ENCODE peak calls at places on chromosome 13, in nine cellular contexts. Z, K, S, M, I, N, O, X and C are unnamed samples. For H3K9me3, the result is how much of the 10 kb centered on the place peaks cover.

GRCh38 chr13:59103004-59103768 is 1060.5 kb downstream of the DIAPH3 start:
- DNase-seq in Z (no peak), K (no peak), S (peak), M (no peak), I (no peak), N (peak), O (no peak), X (no peak), C (no peak)

GRCh38 chr13:26061947-26062346 is 10.1 kb upstream of the SHISA2 start:
- DNase-seq in Z (no peak), K (no peak), S (peak), M (no peak), I (no peak), N (peak), O (no peak), X (no peak), C (no peak)

GRCh38 chr13:53198017-53198416 is 169.4 kb downstream of the OLFM4 start:
- DNase-seq in Z (peak), K (no peak), S (no peak), M (no peak), I (no peak), N (no peak), O (no peak), X (no peak), C (no peak)

GRCh38 chr13:38429916-38430315 is 80.3 kb downstream of the UFM1 start:
- DNase-seq in Z (no peak), K (no peak), S (no peak), M (no peak), I (no peak), N (no peak), O (no peak), X (no peak), C (no peak)

GRCh38 chr13:51534075-51534817 is 50.0 kb upstream of the WDFY2 start:
- DNase-seq in Z (no peak), K (no peak), S (no peak), M (peak), I (peak), N (no peak), O (peak), X (no peak), C (no peak)

GRCh38 chr13:24511019-24511823 is 1.4 kb downstream of the PARP4 start:
- DNase-seq in Z (peak), K (no peak), S (peak), M (peak), I (no peak), N (peak), O (peak), X (peak), C (no peak)

GRCh38 chr13:100394005-100394695 is 194.4 kb downstream of the GGACT start:
- DNase-seq in Z (no peak), K (no peak), S (peak), M (peak), I (no peak), N (peak), O (no peak), X (no peak), C (no peak)

GRCh38 chr13:99976502-99977115 is 5.0 kb upstream of the ZIC2 start:
- DNase-seq in Z (no peak), K (no peak), S (no peak), M (no peak), I (no peak), N (no peak), O (no peak), X (no peak), C (no peak)

GRCh38 chr13:40585911-40586471 is 80.5 kb downstream of the FOXO1 start:
- DNase-seq in Z (no peak), K (no peak), S (no peak), M (no peak), I (no peak), N (peak), O (no peak), X (no peak), C (no peak)

GRCh38 chr13:28574617-28575142 is 79.8 kb upstream of the FLT1 start:
- DNase-seq in Z (no peak), K (no peak), S (peak), M (no peak), I (no peak), N (peak), O (no peak), X (no peak), C (no peak)

GRCh38 chr13:111488466-111489132 is 168.2 kb downstream of the TEX29 start:
- DNase-seq in Z (no peak), K (no peak), S (no peak), M (no peak), I (peak), N (no peak), O (no peak), X (no peak), C (no peak)

GRCh38 chr13:93145199-93145598 is 81.4 kb upstream of the GPC6 start:
- DNase-seq in Z (no peak), K (no peak), S (no peak), M (no peak), I (no peak), N (no peak), O (no peak), X (no peak), C (no peak)

GRCh38 chr13:114078501-114079451 is 53.6 kb downstream of the RASA3 start:
- DNase-seq in Z (no peak), K (peak), S (no peak), M (no peak), I (peak), N (peak), O (peak), X (no peak), C (no peak)

GRCh38 chr13:96898855-96899254 is 95.4 kb downstream of the OXGR1 start:
- DNase-seq in Z (peak), K (no peak), S (no peak), M (no peak), I (no peak), N (no peak), O (no peak), X (no peak), C (no peak)

GRCh38 chr13:45847554-45848224 is 3.9 kb downstream of the SIAH3 start:
- DNase-seq in Z (no peak), K (no peak), S (no peak), M (peak), I (no peak), N (no peak), O (peak), X (no peak), C (peak)

GRCh38 chr13:98214008-98214643 is 37.1 kb upstream of the RNF113B start:
- DNase-seq in Z (no peak), K (peak), S (peak), M (no peak), I (peak), N (peak), O (peak), X (no peak), C (no peak)

GRCh38 chr13:79692846-79693245 is 211.9 kb downstream of the NDFIP2 start:
- DNase-seq in Z (no peak), K (no peak), S (no peak), M (no peak), I (no peak), N (no peak), O (no peak), X (no peak), C (no peak)

GRCh38 chr13:101289764-101290163 is 126.5 kb downstream of the NALCN start:
- DNase-seq in Z (peak), K (no peak), S (peak), M (no peak), I (no peak), N (peak), O (peak), X (no peak), C (no peak)

GRCh38 chr13:49821216-49821820 is 28.8 kb upstream of the KPNA3 start:
- DNase-seq in Z (no peak), K (no peak), S (no peak), M (no peak), I (no peak), N (no peak), O (no peak), X (no peak), C (no peak)

GRCh38 chr13:39530996-39531395 is 72.0 kb downstream of the LHFPL6 start:
- DNase-seq in Z (no peak), K (no peak), S (no peak), M (no peak), I (no peak), N (peak), O (no peak), X (no peak), C (no peak)

GRCh38 chr13:46964789-46965527 is 68.1 kb upstream of the HTR2A start:
- DNase-seq in Z (no peak), K (no peak), S (no peak), M (no peak), I (no peak), N (peak), O (no peak), X (no peak), C (no peak)

GRCh38 chr13:107534548-107534947 is 680.8 kb downstream of the LIG4 start:
- DNase-seq in Z (no peak), K (no peak), S (no peak), M (no peak), I (no peak), N (no peak), O (no peak), X (no peak), C (no peak)

GRCh38 chr13:35557475-35557874 is 81.0 kb upstream of the MAB21L1 start:
- DNase-seq in Z (no peak), K (no peak), S (no peak), M (no peak), I (no peak), N (no peak), O (no peak), X (no peak), C (no peak)

GRCh38 chr13:37811441-37811840 is 58.1 kb downstream of the TRPC4 start:
- DNase-seq in Z (no peak), K (no peak), S (no peak), M (no peak), I (no peak), N (no peak), O (no peak), X (no peak), C (no peak)

GRCh38 chr13:44306401-44307192 is 67.0 kb upstream of the SERP2 start:
- DNase-seq in Z (peak), K (peak), S (peak), M (peak), I (no peak), N (peak), O (no peak), X (no peak), C (no peak)

GRCh38 chr13:109788372-109789195 is 2.2 kb upstream of the IRS2 start:
- DNase-seq in Z (no peak), K (no peak), S (no peak), M (no peak), I (no peak), N (no peak), O (no peak), X (no peak), C (no peak)

GRCh38 chr13:76641056-76641455 is 245.1 kb downstream of the KCTD12 start:
- DNase-seq in Z (no peak), K (no peak), S (no peak), M (no peak), I (no peak), N (peak), O (no peak), X (no peak), C (no peak)

GRCh38 chr13:28325022-28325421 is 169.9 kb downstream of the FLT1 start:
- DNase-seq in Z (no peak), K (no peak), S (no peak), M (no peak), I (no peak), N (no peak), O (no peak), X (no peak), C (no peak)

GRCh38 chr13:76637651-76638111 is 248.5 kb downstream of the KCTD12 start:
- DNase-seq in Z (no peak), K (no peak), S (no peak), M (no peak), I (no peak), N (peak), O (no peak), X (no peak), C (no peak)

GRCh38 chr13:111480503-111480902 is 160.1 kb downstream of the TEX29 start:
- DNase-seq in Z (no peak), K (no peak), S (no peak), M (no peak), I (peak), N (no peak), O (no peak), X (no peak), C (no peak)

GRCh38 chr13:74129500-74130144 is 4.6 kb downstream of the KLF12 start:
- DNase-seq in Z (no peak), K (no peak), S (no peak), M (no peak), I (no peak), N (peak), O (no peak), X (no peak), C (no peak)

GRCh38 chr13:76848596-76848995 is 37.6 kb downstream of the KCTD12 start:
- DNase-seq in Z (no peak), K (no peak), S (no peak), M (peak), I (no peak), N (peak), O (no peak), X (peak), C (no peak)

GRCh38 chr13:25874064-25874737 is 177.6 kb downstream of the SHISA2 start:
- DNase-seq in Z (no peak), K (no peak), S (no peak), M (no peak), I (no peak), N (no peak), O (no peak), X (no peak), C (no peak)

GRCh38 chr13:50075619-50076097 is 60.4 kb downstream of the KCNRG start:
- DNase-seq in Z (no peak), K (no peak), S (no peak), M (no peak), I (no peak), N (peak), O (no peak), X (no peak), C (no peak)

GRCh38 chr13:67134322-67135129 is 95.6 kb downstream of the PCDH9 start:
- DNase-seq in Z (no peak), K (no peak), S (no peak), M (no peak), I (no peak), N (peak), O (no peak), X (no peak), C (no peak)

GRCh38 chr13:98797456-98797855 is 45.0 kb upstream of the SLC15A1 start:
- DNase-seq in Z (no peak), K (no peak), S (no peak), M (no peak), I (no peak), N (peak), O (peak), X (no peak), C (no peak)

GRCh38 chr13:93118081-93118615 is 108.5 kb upstream of the GPC6 start:
- DNase-seq in Z (no peak), K (no peak), S (no peak), M (no peak), I (no peak), N (no peak), O (no peak), X (no peak), C (no peak)

GRCh38 chr13:44317752-44318550 is 55.7 kb upstream of the SERP2 start:
- DNase-seq in Z (no peak), K (no peak), S (no peak), M (no peak), I (no peak), N (peak), O (no peak), X (no peak), C (no peak)

GRCh38 chr13:98325724-98326123 is 148.7 kb upstream of the RNF113B start:
- DNase-seq in Z (no peak), K (no peak), S (no peak), M (no peak), I (no peak), N (no peak), O (no peak), X (no peak), C (no peak)

GRCh38 chr13:61162636-61163035 is 253.0 kb downstream of the PCDH20 start:
- DNase-seq in Z (no peak), K (no peak), S (no peak), M (no peak), I (no peak), N (no peak), O (no peak), X (no peak), C (no peak)
- H3K27ac ChIP-seq in Z (no peak), K (no peak), S (no peak), M (no peak), I (no peak), N (no peak), O (no peak), X (no peak), C (no peak)

DNA sequence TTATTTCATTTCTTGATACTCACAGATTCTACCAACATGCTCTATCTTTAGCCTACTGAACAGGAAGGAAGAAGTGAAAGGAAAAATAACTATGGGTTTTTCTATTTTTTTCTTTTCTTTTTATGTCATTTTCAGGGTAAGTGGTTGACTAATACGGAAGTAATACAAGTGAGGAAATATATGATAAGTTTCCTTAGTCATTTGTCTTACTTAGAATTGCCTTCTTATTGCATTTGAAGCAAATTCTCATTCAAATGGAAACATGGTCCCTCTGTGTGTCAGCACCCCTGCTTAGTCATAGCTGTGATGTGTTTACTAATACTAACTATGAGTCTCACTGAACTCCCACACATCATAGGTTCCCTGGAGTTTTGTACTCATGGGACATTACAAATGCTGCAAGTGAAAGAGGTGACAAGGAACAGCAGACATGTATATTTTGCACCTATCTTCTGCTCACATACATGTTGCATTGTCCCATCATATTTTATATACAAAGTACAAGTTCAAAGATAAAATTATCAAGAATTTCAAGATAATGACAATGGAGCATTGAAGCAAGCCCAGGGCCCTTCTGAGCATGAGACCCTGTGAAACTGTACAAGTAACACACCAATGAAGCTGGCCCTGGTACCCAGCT is 60.1 kb downstream of the DCT start:
- DNase-seq in Z (no peak), K (no peak), S (peak), M (no peak), I (no peak), N (peak), O (no peak), X (no peak), C (no peak)
- H3K9me3 ChIP-seq in Z (under half), K (under half), S (under half), M (under half), I (under half), N (under half), O (under half), X (under half), C (under half)

GRCh38 chr13:81540777-81541176 is 1199.9 kb upstream of the SPRY2 start:
- DNase-seq in Z (peak), K (no peak), S (no peak), M (no peak), I (no peak), N (peak), O (no peak), X (no peak), C (no peak)
- TF ChIP-seq CTCF in Z (peak), K (no peak), S (no peak), M (peak), I (no peak), N (no peak), O (peak), X (no peak), C (no peak)

GRCh38 chr13:31870511-31870910 is 131.2 kb downstream of the RXFP2 start:
- DNase-seq in Z (no peak), K (no peak), S (no peak), M (no peak), I (no peak), N (peak), O (no peak), X (no peak), C (no peak)
- H3K27ac ChIP-seq in Z (no peak), K (no peak), S (no peak), M (no peak), I (no peak), N (no peak), O (no peak), X (no peak), C (no peak)

GRCh38 chr13:72062566-72062965 is 195.6 kb upstream of the DACH1 start:
- DNase-seq in Z (peak), K (no peak), S (no peak), M (no peak), I (no peak), N (no peak), O (no peak), X (no peak), C (no peak)
- H3K9me3 ChIP-seq in Z (under half), K (under half), S (under half), M (under half), I (under half), N (under half), O (under half), X (under half), C (under half)

GRCh38 chr13:34145061-34145460 is 327.1 kb downstream of the RFC3 start:
- DNase-seq in Z (no peak), K (no peak), S (no peak), M (no peak), I (no peak), N (no peak), O (no peak), X (no peak), C (no peak)

GRCh38 chr13:34148359-34148758 is 330.4 kb downstream of the RFC3 start:
- DNase-seq in Z (no peak), K (no peak), S (no peak), M (no peak), I (peak), N (no peak), O (no peak), X (no peak), C (no peak)

GRCh38 chr13:34139660-34140059 is 321.7 kb downstream of the RFC3 start:
- DNase-seq in Z (no peak), K (no peak), S (no peak), M (no peak), I (no peak), N (no peak), O (no peak), X (no peak), C (no peak)

DNA sequence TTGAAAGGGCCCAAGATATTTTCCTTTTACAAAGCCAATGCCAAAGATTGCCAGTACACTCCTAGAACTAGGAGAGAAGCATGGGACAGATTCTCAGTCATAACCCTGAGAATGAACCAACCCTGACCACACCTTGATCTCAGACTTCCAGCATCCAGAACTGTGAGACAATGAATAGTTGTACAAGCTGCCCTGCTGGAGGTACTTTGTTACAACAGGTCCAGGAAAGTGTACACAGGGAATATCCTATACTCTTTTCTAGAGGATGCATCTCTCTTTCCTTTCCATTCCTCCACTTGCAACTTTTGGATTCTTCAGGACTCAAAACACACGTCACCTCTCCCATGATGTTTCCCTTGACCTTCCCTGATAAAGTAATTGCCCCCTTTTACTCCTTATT is 325.7 kb downstream of the RFC3 start:
- DNase-seq in Z (no peak), K (no peak), S (no peak), M (no peak), I (no peak), N (no peak), O (no peak), X (no peak), C (no peak)
- TF ChIP-seq CTCF in Z (no peak), K (no peak), S (no peak), M (no peak), I (no peak), N (no peak), O (no peak), X (no peak), C (no peak)